ENCODE peak calls at places on chromosomes 5 and 9, in four cellular contexts. One of them, this sample, is unnamed.

GRCh38 chr5:84148651-84149050 is 236.0 kb downstream of the EDIL3 start:
- DNase-seq in AG09319: no peak
- DNase-seq in ascending aorta: no peak
- DNase-seq in BE2C: no peak
- DNase-seq in this sample: no peak

GRCh38 chr5:132475531-132475930 is 15.0 kb downstream of the IRF1 start:
- DNase-seq in BE2C: no peak
- DNase-seq in ascending aorta: peak
- DNase-seq in AG09319: no peak
- DNase-seq in this sample: peak

GRCh38 chr5:23507278-23507685 is at the start of gene PRDM9:
- DNase-seq in ascending aorta: no peak
- DNase-seq in BE2C: peak
- DNase-seq in AG09319: no peak
- DNase-seq in this sample: no peak

GRCh38 chr9:27377147-27377807 is 80.3 kb upstream of the EQTN start:
- DNase-seq in BE2C: no peak
- DNase-seq in ascending aorta: no peak
- DNase-seq in AG09319: no peak
- DNase-seq in this sample: no peak

GRCh38 chr5:1193591-1193985 is 7.8 kb upstream of the SLC6A19 start:
- DNase-seq in AG09319: no peak
- DNase-seq in ascending aorta: no peak
- DNase-seq in BE2C: no peak
- DNase-seq in this sample: no peak

GRCh38 chr5:14204785-14205321 is 61.7 kb downstream of the TRIO start:
- DNase-seq in ascending aorta: no peak
- DNase-seq in BE2C: peak
- DNase-seq in AG09319: peak
- DNase-seq in this sample: no peak

GRCh38 chr5:115962565-115963402 is 509 bp downstream of the LVRN start:
- DNase-seq in ascending aorta: no peak
- DNase-seq in AG09319: no peak
- DNase-seq in BE2C: peak
- DNase-seq in this sample: no peak

GRCh38 chr5:144028058-144028457 is 142.4 kb downstream of the YIPF5 start:
- DNase-seq in ascending aorta: no peak
- DNase-seq in AG09319: peak
- DNase-seq in BE2C: no peak
- DNase-seq in this sample: no peak

GRCh38 chr9:83062653-83063527 is at the start of gene RASEF:
- DNase-seq in ascending aorta: no peak
- DNase-seq in AG09319: no peak
- DNase-seq in BE2C: peak
- DNase-seq in this sample: no peak
- TF ChIP-seq CTCF in ascending aorta: no peak
- TF ChIP-seq CTCF in AG09319: no peak
- TF ChIP-seq CTCF in BE2C: peak
- TF ChIP-seq CTCF in this sample: no peak

GRCh38 chr9:112086627-112087026 is 88.5 kb downstream of the SUSD1 start:
- DNase-seq in ascending aorta: no peak
- DNase-seq in BE2C: no peak
- DNase-seq in AG09319: no peak
- DNase-seq in this sample: no peak
- TF ChIP-seq CTCF in ascending aorta: peak
- TF ChIP-seq CTCF in BE2C: peak
- TF ChIP-seq CTCF in AG09319: peak
- TF ChIP-seq CTCF in this sample: peak

DNA sequence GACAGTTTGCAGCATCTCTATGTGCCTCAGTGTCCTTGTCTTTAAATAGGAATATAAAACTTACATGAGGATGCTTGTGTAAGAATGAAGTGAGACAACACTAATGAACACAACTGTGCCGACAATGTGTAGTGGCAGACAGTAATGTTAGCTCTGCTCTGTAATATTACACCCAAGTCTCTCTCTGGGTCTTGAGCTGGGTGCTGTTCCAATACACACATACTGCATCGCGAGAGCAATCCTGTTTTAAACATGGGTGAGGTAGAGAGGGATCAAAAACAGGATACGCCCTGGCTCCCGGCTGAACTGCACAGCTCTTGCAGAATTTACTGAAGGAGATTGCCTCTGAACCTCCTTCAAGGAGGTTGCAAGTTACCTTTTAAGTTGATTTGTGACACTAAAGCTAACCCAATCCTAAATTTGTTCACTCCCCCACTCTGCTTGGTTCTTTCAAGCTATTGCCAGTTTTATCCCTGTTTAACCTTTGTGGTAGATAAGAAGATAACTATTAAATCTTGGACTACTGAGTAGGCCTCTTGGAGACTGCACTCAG is 155.2 kb upstream of the ISL1 start:
- DNase-seq in BE2C: no peak
- DNase-seq in ascending aorta: no peak
- DNase-seq in AG09319: no peak
- DNase-seq in this sample: no peak
- TF ChIP-seq CTCF in BE2C: no peak
- TF ChIP-seq CTCF in ascending aorta: no peak
- TF ChIP-seq CTCF in AG09319: no peak
- TF ChIP-seq CTCF in this sample: no peak

DNA sequence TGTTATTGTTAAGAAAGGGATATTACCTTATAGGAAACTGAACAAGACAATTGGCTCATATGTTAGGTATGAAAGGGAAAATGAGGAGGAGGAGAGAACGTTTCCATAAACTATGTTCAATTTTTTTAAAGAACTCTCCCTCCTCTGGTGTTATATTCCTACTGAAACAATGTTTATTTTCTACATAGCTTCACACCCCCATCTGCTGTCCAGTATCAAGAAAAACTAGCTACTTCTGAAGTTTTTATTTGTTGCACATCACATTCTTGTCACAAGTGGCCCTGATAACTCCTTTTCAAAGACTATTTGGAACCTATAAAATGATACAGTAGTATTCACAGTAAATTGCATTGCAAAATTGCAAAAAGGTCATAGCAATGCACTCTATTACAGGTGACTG is 223.4 kb upstream of the FAM174A start:
- DNase-seq in ascending aorta: no peak
- DNase-seq in AG09319: no peak
- DNase-seq in BE2C: no peak
- DNase-seq in this sample: no peak
- TF ChIP-seq CTCF in ascending aorta: no peak
- TF ChIP-seq CTCF in AG09319: no peak
- TF ChIP-seq CTCF in BE2C: peak
- TF ChIP-seq CTCF in this sample: no peak

DNA sequence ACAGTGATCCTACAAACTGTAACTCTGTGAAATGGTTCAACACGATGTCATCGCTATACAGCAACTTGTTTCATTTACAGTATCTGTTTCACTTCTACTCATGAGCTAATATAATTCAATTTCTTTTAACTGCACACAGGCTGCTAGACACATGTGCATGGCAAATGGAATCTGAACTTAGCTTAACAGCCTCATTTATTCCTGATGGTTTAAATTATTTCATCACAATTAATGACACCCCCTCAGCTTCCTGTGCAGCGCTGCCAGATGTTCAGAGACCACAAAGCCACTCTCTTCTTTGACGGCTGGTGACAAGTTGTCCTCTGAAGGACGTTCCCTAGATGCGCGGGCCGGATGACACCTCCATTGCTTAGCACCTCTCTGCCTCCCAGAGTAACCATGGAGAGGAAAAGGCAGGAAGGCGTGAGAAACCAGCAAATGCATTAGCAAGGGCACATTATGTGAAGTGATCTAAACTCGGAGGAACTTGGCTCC is 191.1 kb downstream of the BNC2 start:
- DNase-seq in AG09319: no peak
- DNase-seq in ascending aorta: no peak
- DNase-seq in BE2C: no peak
- DNase-seq in this sample: no peak
- TF ChIP-seq CTCF in AG09319: no peak
- TF ChIP-seq CTCF in ascending aorta: no peak
- TF ChIP-seq CTCF in BE2C: no peak
- TF ChIP-seq CTCF in this sample: no peak

DNA sequence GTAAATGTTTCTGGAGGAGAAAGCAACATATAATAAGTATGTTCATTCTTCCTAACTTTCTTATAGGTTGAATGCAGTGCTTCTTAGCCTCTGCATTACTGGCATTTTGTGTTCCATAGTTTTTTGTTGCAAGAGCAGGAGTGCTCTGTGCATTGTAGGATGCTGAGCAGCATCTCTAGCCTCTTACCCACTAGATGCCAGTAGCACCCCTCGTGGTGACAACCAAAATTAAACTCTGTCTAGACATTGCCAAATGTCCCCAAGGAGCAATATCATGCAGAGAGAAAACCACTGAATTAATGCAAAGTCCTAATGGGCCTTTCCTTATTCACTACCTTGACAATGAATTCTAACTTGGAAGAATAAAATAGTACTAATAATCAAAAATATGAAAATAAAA is 147.0 kb downstream of the GLIS3 start:
- DNase-seq in AG09319: no peak
- DNase-seq in BE2C: no peak
- DNase-seq in ascending aorta: no peak
- DNase-seq in this sample: no peak
- TF ChIP-seq CTCF in AG09319: no peak
- TF ChIP-seq CTCF in BE2C: no peak
- TF ChIP-seq CTCF in ascending aorta: no peak
- TF ChIP-seq CTCF in this sample: no peak

GRCh38 chr9:84315278-84315877 is 25.2 kb downstream of the SLC28A3 start:
- DNase-seq in BE2C: peak
- DNase-seq in AG09319: peak
- DNase-seq in ascending aorta: no peak
- DNase-seq in this sample: peak
- TF ChIP-seq CTCF in BE2C: peak
- TF ChIP-seq CTCF in AG09319: peak
- TF ChIP-seq CTCF in ascending aorta: peak
- TF ChIP-seq CTCF in this sample: peak

DNA sequence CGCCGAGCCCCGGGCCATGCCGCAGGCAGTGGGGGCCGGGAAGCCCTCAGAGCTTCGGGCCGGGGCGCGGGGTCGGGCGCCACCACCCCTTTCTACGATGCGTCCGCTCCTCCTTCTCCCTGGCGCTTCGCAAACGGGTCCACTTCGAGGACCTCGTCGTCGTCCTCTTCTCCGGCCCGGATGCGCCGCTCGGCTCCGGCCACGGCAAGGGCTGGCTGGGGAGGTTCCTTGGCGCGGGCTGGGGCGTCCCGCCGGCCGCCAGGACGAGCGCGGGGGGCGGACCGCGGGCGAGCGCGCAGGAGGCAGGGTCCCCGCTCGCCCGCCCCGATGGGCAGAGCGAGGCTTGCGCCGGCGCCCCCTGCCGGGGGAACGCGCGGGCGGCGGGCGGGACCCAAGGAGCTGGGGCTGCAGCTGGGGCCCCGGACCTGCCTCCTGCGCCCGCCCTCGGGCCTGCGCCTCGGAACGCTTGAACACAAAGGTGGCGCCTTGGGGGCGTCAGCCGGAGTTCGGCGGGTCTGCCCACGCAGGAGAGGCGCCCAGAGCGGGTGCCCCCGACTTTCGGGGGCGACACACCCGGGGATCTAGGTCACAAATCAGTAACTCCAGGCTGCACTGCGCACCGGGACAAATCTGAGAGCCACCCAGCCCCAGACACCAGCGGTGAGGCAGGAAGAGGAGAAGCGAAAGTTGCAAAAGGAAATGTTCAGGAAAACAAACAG is at the start of gene ROR2:
- DNase-seq in ascending aorta: no peak
- DNase-seq in AG09319: no peak
- DNase-seq in BE2C: peak
- DNase-seq in this sample: peak
- TF ChIP-seq CTCF in ascending aorta: peak
- TF ChIP-seq CTCF in AG09319: peak
- TF ChIP-seq CTCF in BE2C: peak
- TF ChIP-seq CTCF in this sample: peak

GRCh38 chr5:139294372-139295165 is 1.0 kb downstream of the MATR3 start:
- DNase-seq in ascending aorta: no peak
- DNase-seq in BE2C: peak
- DNase-seq in AG09319: peak
- DNase-seq in this sample: peak
- TF ChIP-seq CTCF in ascending aorta: peak
- TF ChIP-seq CTCF in BE2C: peak
- TF ChIP-seq CTCF in AG09319: peak
- TF ChIP-seq CTCF in this sample: no peak